ENCODE peak calls at places on chromosomes 16 and 17, in four cellular contexts. I is esophagus squamous epithelium, G is non-pigmented ciliary epithelial cell, K is NCI-H774. U is an unnamed sample.

GRCh38 chr17:9817086-9817485 is 4.8 kb downstream of the GSG1L2 start:
- DNase-seq in K (no peak), I (no peak), G (no peak), U (no peak)

GRCh38 chr16:56532714-56533113 is 12.9 kb upstream of the BBS2 start:
- DNase-seq in K (no peak), I (no peak), G (no peak), U (no peak)

GRCh38 chr17:74431568-74432483 is at the start of gene GPRC5C:
- DNase-seq in I (no peak), G (no peak), K (peak; percentile 81), U (no peak)

GRCh38 chr17:53792997-53793396 is 29.7 kb upstream of the KIF2B start:
- DNase-seq in I (no peak), K (no peak), G (no peak), U (no peak)

GRCh38 chr17:27810902-27811557 is 10.7 kb upstream of the NOS2 start:
- DNase-seq in G (no peak), K (no peak), I (no peak), U (peak; percentile 57)

GRCh38 chr17:63171428-63172205 is 205.6 kb downstream of the TANC2 start:
- DNase-seq in G (no peak), I (no peak), K (no peak), U (no peak)

GRCh38 chr17:57939797-57940196 is 15.4 kb downstream of the CUEDC1 start:
- DNase-seq in I (peak; percentile 28), K (peak; percentile 77), G (no peak), U (no peak)

GRCh38 chr16:12771341-12771798 is 32.3 kb downstream of the CPPED1 start:
- DNase-seq in K (no peak), G (no peak), I (no peak), U (no peak)

GRCh38 chr17:49384962-49385361 is 22.9 kb upstream of the ZNF652 start:
- DNase-seq in I (no peak), G (no peak), K (no peak), U (no peak)

GRCh38 chr16:11639925-11640899 is 28.0 kb upstream of the SNN start:
- DNase-seq in G (peak; percentile 87), K (peak; percentile 8), I (no peak), U (peak; percentile 82)

GRCh38 chr16:58086381-58087208 is 42.6 kb downstream of the CFAP20 start:
- DNase-seq in G (no peak), K (peak; percentile 75), I (no peak), U (no peak)

GRCh38 chr16:54165174-54165911 is 121.2 kb downstream of the IRX3 start:
- DNase-seq in I (no peak), G (no peak), K (no peak), U (no peak)

GRCh38 chr17:50955667-50956120 is 89.5 kb upstream of the TOB1 start:
- DNase-seq in K (no peak), I (no peak), G (no peak), U (no peak)

GRCh38 chr17:58402679-58403078 is 14.7 kb downstream of the RNF43 start:
- DNase-seq in G (peak; percentile 26), I (no peak), K (no peak), U (no peak)

GRCh38 chr17:20189322-20189721 is 180.2 kb downstream of the SPECC1 start:
- DNase-seq in G (no peak), I (no peak), K (no peak), U (no peak)

GRCh38 chr17:74523308-74523707 is 8.0 kb downstream of the CD300LB start:
- DNase-seq in I (no peak), K (no peak), G (no peak), U (no peak)

GRCh38 chr17:35514561-35514960 is 22.9 kb downstream of the SLFN12L start:
- DNase-seq in G (no peak), K (no peak), I (no peak), U (no peak)

GRCh38 chr16:89507834-89508590 is at the start of gene SPG7:
- DNase-seq in I (peak; percentile 33), K (peak; percentile 31), G (no peak), U (peak; percentile 91)

GRCh38 chr17:21019976-21020575 is 22.7 kb downstream of the USP22 start:
- DNase-seq in G (no peak), K (no peak), I (no peak), U (peak; percentile 46)

GRCh38 chr17:30600830-30601494 is 123.8 kb downstream of the GOSR1 start:
- DNase-seq in K (no peak), I (no peak), G (no peak), U (peak; percentile 21)

GRCh38 chr16:85641776-85642176 is 28.7 kb downstream of the GSE1 start:
- DNase-seq in K (no peak), I (no peak), G (no peak), U (no peak)

GRCh38 chr16:31508706-31509523 is 724 bp upstream of the RUSF1 start:
- DNase-seq in K (no peak), I (no peak), G (no peak), U (peak; percentile 49)

GRCh38 chr17:77455111-77455877 is 314.5 kb downstream of the SEC14L1 start:
- DNase-seq in G (no peak), I (no peak), K (no peak), U (no peak)

GRCh38 chr17:76735006-76735405 is 2.1 kb downstream of the SRSF2 start:
- DNase-seq in G (no peak), I (no peak), K (no peak), U (peak; percentile 60)

GRCh38 chr17:69858460-69858859 is 216.6 kb upstream of the KCNJ16 start:
- DNase-seq in K (no peak), G (no peak), I (no peak), U (no peak)

GRCh38 chr16:11140466-11140865 is 115.5 kb downstream of the SOCS1 start:
- DNase-seq in G (no peak), K (no peak), I (no peak), U (no peak)

GRCh38 chr16:50059111-50059510 is 6.7 kb upstream of the HEATR3 start:
- DNase-seq in I (no peak), G (no peak), K (peak; percentile 42), U (no peak)